ENCODE peak calls at places on chromosomes 11 and 22, in six cellular contexts. One of them, this sample, is unnamed.

GRCh38 chr11:110069158-110069737 is 23.9 kb upstream of the ZC3H12C start:
- DNase-seq in H1: no peak
- DNase-seq in K562: peak; percentile 55
- DNase-seq in GM12892: no peak
- DNase-seq in GM12878: no peak
- DNase-seq in HepG2: no peak
- DNase-seq in this sample: no peak

GRCh38 chr11:96329419-96329818 is 13.6 kb downstream of the MAML2 start:
- DNase-seq in K562: no peak
- DNase-seq in H1: no peak
- DNase-seq in GM12878: no peak
- DNase-seq in HepG2: no peak
- DNase-seq in GM12892: no peak
- DNase-seq in this sample: no peak

GRCh38 chr11:107857550-107858216 is 904 bp downstream of the SLC35F2 start:
- DNase-seq in H1: no peak
- DNase-seq in GM12878: no peak
- DNase-seq in HepG2: no peak
- DNase-seq in GM12892: no peak
- DNase-seq in K562: no peak
- DNase-seq in this sample: no peak

GRCh38 chr11:8610532-8611116 is 16.6 kb upstream of the STK33 start:
- DNase-seq in GM12878: no peak
- DNase-seq in HepG2: no peak
- DNase-seq in H1: no peak
- DNase-seq in GM12892: no peak
- DNase-seq in K562: no peak
- DNase-seq in this sample: peak; percentile 25

GRCh38 chr11:79314906-79315689 is 125.7 kb downstream of the TENM4 start:
- DNase-seq in H1: peak; percentile 17
- DNase-seq in K562: no peak
- DNase-seq in HepG2: no peak
- DNase-seq in GM12878: no peak
- DNase-seq in GM12892: no peak
- DNase-seq in this sample: no peak

GRCh38 chr11:14972581-14973490 is 685 bp upstream of the CALCA start:
- DNase-seq in GM12878: no peak
- DNase-seq in GM12892: no peak
- DNase-seq in K562: no peak
- DNase-seq in H1: no peak
- DNase-seq in HepG2: no peak
- DNase-seq in this sample: no peak

GRCh38 chr11:112971200-112971599 is 10.0 kb downstream of the NCAM1 start:
- DNase-seq in H1: no peak
- DNase-seq in K562: no peak
- DNase-seq in GM12892: no peak
- DNase-seq in GM12878: no peak
- DNase-seq in HepG2: no peak
- DNase-seq in this sample: no peak

GRCh38 chr22:38870791-38871359 is 1.1 kb downstream of the CBX6 start:
- DNase-seq in K562: no peak
- DNase-seq in H1: no peak
- DNase-seq in HepG2: no peak
- DNase-seq in GM12892: no peak
- DNase-seq in GM12878: no peak
- DNase-seq in this sample: no peak

GRCh38 chr22:50676211-50676636 is 3.6 kb downstream of the SHANK3 start:
- DNase-seq in K562: no peak
- DNase-seq in H1: no peak
- DNase-seq in HepG2: no peak
- DNase-seq in GM12878: no peak
- DNase-seq in GM12892: no peak
- DNase-seq in this sample: no peak

GRCh38 chr11:70122490-70123198 is 44.5 kb downstream of the ANO1 start:
- DNase-seq in K562: no peak
- DNase-seq in GM12878: no peak
- DNase-seq in H1: no peak
- DNase-seq in GM12892: no peak
- DNase-seq in HepG2: no peak
- DNase-seq in this sample: no peak

GRCh38 chr11:37468344-37468743 is 870.3 kb upstream of the RAG2 start:
- DNase-seq in GM12878: no peak
- DNase-seq in K562: no peak
- DNase-seq in H1: no peak
- DNase-seq in GM12892: no peak
- DNase-seq in HepG2: no peak
- DNase-seq in this sample: no peak

GRCh38 chr11:12813371-12814225 is 139.4 kb downstream of the TEAD1 start:
- DNase-seq in GM12878: no peak
- DNase-seq in GM12892: no peak
- DNase-seq in HepG2: no peak
- DNase-seq in K562: peak; percentile 16
- DNase-seq in H1: no peak
- DNase-seq in this sample: no peak

GRCh38 chr22:49977578-49977977 is 17.0 kb downstream of the PIM3 start:
- DNase-seq in H1: no peak
- DNase-seq in GM12892: no peak
- DNase-seq in K562: no peak
- DNase-seq in HepG2: no peak
- DNase-seq in GM12878: no peak
- DNase-seq in this sample: no peak

GRCh38 chr11:40281055-40281580 is 1178.3 kb downstream of the LRRC4C start:
- DNase-seq in GM12892: no peak
- DNase-seq in K562: no peak
- DNase-seq in HepG2: no peak
- DNase-seq in H1: no peak
- DNase-seq in GM12878: no peak
- DNase-seq in this sample: no peak

GRCh38 chr11:26827567-26828037 is 105.7 kb upstream of the SLC5A12 start:
- DNase-seq in K562: no peak
- DNase-seq in GM12892: no peak
- DNase-seq in GM12878: no peak
- DNase-seq in HepG2: no peak
- DNase-seq in H1: no peak
- DNase-seq in this sample: no peak

GRCh38 chr11:48064306-48064705 is 83.9 kb downstream of the PTPRJ start:
- DNase-seq in H1: no peak
- DNase-seq in GM12892: no peak
- DNase-seq in K562: no peak
- DNase-seq in HepG2: no peak
- DNase-seq in GM12878: no peak
- DNase-seq in this sample: no peak
- TF ChIP-seq POLR2A in H1: no peak
- TF ChIP-seq POLR2A in GM12892: no peak
- TF ChIP-seq POLR2A in K562: no peak
- TF ChIP-seq POLR2A in HepG2: no peak
- TF ChIP-seq POLR2A in GM12878: no peak
- TF ChIP-seq POLR2A in this sample: no peak

DNA sequence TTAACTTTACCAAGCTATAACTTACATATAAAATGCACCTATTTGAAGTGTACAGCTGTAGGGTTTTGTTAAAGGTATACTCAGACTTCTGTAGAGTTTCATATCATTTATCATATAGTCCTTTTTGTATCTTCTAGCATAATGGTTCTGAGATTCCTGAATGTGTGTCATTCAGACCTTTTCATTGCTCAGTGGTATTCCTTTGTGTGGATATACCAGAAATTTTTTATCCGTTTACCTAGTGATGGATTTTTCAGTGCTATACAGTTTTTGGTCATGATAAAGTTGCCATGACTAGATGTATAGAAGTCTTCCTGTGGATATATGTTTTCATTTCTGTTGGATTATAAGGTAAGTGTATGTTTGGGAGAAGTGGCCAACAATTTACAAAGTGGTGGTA is 6.3 kb upstream of the PITPNB start:
- DNase-seq in GM12892: no peak
- DNase-seq in HepG2: no peak
- DNase-seq in H1: no peak
- DNase-seq in K562: no peak
- DNase-seq in GM12878: no peak
- DNase-seq in this sample: no peak
- TF ChIP-seq TAF1 in GM12892: no peak
- TF ChIP-seq TAF1 in HepG2: no peak
- TF ChIP-seq TAF1 in H1: no peak
- TF ChIP-seq TAF1 in K562: no peak
- TF ChIP-seq TAF1 in GM12878: no peak
- TF ChIP-seq TAF1 in this sample: no peak

DNA sequence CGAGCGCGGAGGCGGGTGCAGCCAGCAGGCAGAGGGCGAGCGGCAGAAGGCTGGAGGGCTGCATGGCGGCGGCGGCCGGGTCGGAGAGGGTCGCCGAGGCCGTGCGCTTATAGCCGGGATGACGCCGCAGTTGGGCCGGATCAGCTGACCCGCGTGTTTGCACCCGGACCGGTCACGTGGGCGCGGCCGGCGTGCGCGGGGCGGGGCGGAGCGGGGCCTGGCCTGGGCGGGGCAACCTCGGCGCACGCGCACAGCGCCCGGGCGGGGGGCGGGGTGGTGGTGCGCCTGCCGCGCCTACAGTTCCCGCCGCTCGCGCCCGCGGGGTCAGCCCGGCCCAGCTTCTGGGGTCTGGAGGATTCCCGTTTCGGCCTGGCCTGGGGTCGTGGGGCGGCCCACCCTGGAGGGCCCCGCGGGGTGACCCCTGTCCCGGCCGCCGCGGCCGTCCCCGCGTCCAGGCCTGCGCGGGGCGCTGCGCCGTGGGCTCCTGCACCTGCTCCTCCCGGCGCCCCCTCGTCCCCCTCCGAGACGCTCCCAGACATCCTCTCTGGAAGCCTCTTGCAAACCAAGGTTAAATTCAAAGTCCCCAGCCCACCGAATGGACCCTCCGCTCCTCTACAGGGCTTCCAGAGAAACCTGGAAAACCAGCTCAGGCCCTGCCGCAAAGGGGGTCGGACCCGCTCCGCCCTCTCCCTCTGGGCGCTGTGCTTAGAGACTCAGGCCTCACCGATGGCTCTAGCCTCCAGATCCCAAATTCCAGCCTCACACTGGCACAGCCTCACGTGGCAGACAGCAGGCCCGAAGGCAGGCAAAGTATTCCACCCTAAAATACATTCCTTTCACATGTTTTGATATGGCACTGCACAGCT is at the start of gene CTSD:
- DNase-seq in GM12878: no peak
- DNase-seq in H1: no peak
- DNase-seq in HepG2: peak; percentile 65
- DNase-seq in K562: peak; percentile 98
- DNase-seq in GM12892: peak; percentile 99
- DNase-seq in this sample: peak; percentile 100
- TF ChIP-seq POLR2A in GM12878: peak; percentile 74
- TF ChIP-seq POLR2A in H1: no peak
- TF ChIP-seq POLR2A in HepG2: no peak
- TF ChIP-seq POLR2A in K562: no peak
- TF ChIP-seq POLR2A in GM12892: peak; percentile 20
- TF ChIP-seq POLR2A in this sample: no peak

DNA sequence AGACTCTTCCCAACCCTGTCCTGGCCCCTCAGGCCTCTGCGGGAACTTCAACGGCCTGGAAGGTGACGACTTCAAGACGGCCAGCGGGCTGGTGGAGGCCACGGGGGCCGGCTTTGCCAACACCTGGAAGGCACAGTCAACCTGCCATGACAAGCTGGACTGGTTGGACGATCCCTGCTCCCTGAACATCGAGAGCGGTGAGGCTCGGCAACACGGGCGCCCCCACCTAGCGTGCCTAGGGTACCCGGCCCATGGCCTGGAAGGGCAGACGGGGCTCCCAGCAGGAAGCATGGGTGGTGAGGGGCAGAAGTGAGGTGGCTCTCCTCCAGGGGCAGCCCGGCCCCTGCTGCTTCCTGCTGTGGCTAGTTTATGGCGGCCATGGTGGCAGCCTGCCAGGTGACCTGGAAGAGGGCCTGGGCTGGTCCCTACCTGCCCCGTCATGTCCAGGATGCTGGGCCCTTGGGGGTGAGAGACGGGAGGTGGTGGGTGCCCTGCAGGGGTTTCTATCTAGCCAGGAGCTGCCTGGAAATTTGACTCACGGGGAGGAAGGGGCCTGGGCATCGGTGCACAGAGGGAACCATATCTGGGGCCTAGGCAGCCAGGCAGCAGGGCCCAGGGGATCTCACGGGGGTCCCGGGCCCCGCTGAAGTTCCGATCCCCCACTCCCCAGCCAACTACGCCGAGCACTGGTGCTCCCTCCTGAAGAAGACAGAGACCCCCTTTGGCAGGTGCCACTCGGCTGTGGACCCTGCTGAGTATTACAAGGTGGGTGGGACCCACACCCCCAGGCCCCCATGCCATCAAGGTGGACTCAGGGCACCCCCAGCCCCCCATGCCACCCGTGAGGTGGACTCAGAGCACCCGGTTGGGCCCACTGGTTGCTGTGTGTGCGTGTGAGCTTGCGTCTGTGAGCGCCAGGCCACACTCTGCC is 9.2 kb downstream of the MUC2 start:
- DNase-seq in H1: no peak
- DNase-seq in GM12892: no peak
- DNase-seq in HepG2: no peak
- DNase-seq in GM12878: no peak
- DNase-seq in K562: no peak
- DNase-seq in this sample: no peak
- TF ChIP-seq TAF1 in H1: no peak
- TF ChIP-seq TAF1 in GM12892: no peak
- TF ChIP-seq TAF1 in HepG2: no peak
- TF ChIP-seq TAF1 in GM12878: no peak
- TF ChIP-seq TAF1 in K562: no peak
- TF ChIP-seq TAF1 in this sample: no peak